ENCODE peak calls at places on chromosomes 2 and 18, in nine cellular contexts. D, W, A, N, Q, Z, P, M and V are unnamed samples.

GRCh38 chr18:75544496-75544895 is 117.0 kb upstream of the SMIM21 start:
- DNase-seq in D (no peak), W (no peak), A (peak), N (no peak), Q (no peak), Z (no peak), P (no peak), M (no peak), V (no peak)

GRCh38 chr2:229174794-229175529 is 96.1 kb downstream of the PID1 start:
- DNase-seq in D (no peak), W (no peak), A (peak), N (no peak), Q (no peak), Z (no peak), P (no peak), M (no peak), V (no peak)

GRCh38 chr2:150478206-150478974 is 9.1 kb downstream of the RND3 start:
- DNase-seq in D (no peak), W (no peak), A (no peak), N (no peak), Q (no peak), Z (no peak), P (no peak), M (no peak), V (no peak)

GRCh38 chr2:119109823-119110222 is 48.7 kb downstream of the C1QL2 start:
- DNase-seq in D (no peak), W (no peak), A (no peak), N (peak), Q (no peak), Z (no peak), P (no peak), M (no peak), V (no peak)

GRCh38 chr2:73037947-73038585 is 33.4 kb downstream of the SFXN5 start:
- DNase-seq in D (no peak), W (no peak), A (no peak), N (no peak), Q (no peak), Z (peak), P (no peak), M (no peak), V (no peak)

GRCh38 chr18:9160014-9160413 is 23.4 kb downstream of the ANKRD12 start:
- DNase-seq in D (no peak), W (no peak), A (no peak), N (no peak), Q (no peak), Z (no peak), P (no peak), M (no peak), V (no peak)

GRCh38 chr18:73318732-73319479 is 451.1 kb upstream of the NETO1 start:
- DNase-seq in D (no peak), W (peak), A (peak), N (no peak), Q (no peak), Z (no peak), P (peak), M (no peak), V (no peak)

GRCh38 chr2:120485096-120485495 is 139.2 kb downstream of the INHBB start:
- DNase-seq in D (peak), W (no peak), A (no peak), N (no peak), Q (no peak), Z (no peak), P (no peak), M (no peak), V (no peak)

GRCh38 chr2:6806605-6807004 is 59.1 kb downstream of the CMPK2 start:
- DNase-seq in D (no peak), W (no peak), A (no peak), N (no peak), Q (no peak), Z (no peak), P (no peak), M (no peak), V (no peak)

GRCh38 chr18:7281579-7281978 is 50.7 kb downstream of the LRRC30 start:
- DNase-seq in D (no peak), W (no peak), A (no peak), N (no peak), Q (no peak), Z (no peak), P (no peak), M (no peak), V (no peak)

GRCh38 chr2:217966399-217967068 is 36.3 kb downstream of the TNS1 start:
- DNase-seq in D (peak), W (no peak), A (peak), N (no peak), Q (no peak), Z (no peak), P (no peak), M (no peak), V (no peak)

GRCh38 chr2:170843656-170844055 is 27.0 kb downstream of the GAD1 start:
- DNase-seq in D (no peak), W (no peak), A (peak), N (no peak), Q (no peak), Z (peak), P (no peak), M (no peak), V (no peak)

GRCh38 chr18:61589724-61590065 is 256.5 kb downstream of the CDH20 start:
- DNase-seq in D (no peak), W (no peak), A (peak), N (no peak), Q (no peak), Z (no peak), P (no peak), M (no peak), V (no peak)

GRCh38 chr2:108215794-108216211 is 24.0 kb upstream of the SULT1C3 start:
- DNase-seq in D (no peak), W (no peak), A (peak), N (peak), Q (no peak), Z (no peak), P (peak), M (no peak), V (no peak)

GRCh38 chr2:209911486-209911885 is 91.0 kb upstream of the RPE start:
- DNase-seq in D (no peak), W (no peak), A (no peak), N (no peak), Q (no peak), Z (no peak), P (no peak), M (no peak), V (no peak)

GRCh38 chr2:192148620-192149321 is 46.0 kb downstream of the TMEFF2 start:
- DNase-seq in D (no peak), W (no peak), A (peak), N (no peak), Q (no peak), Z (no peak), P (no peak), M (no peak), V (no peak)

GRCh38 chr2:122528061-122528460 is 772.6 kb downstream of the TSN start:
- DNase-seq in D (no peak), W (no peak), A (peak), N (no peak), Q (no peak), Z (no peak), P (no peak), M (no peak), V (no peak)

GRCh38 chr18:23798249-23798648 is 109.0 kb downstream of the LAMA3 start:
- DNase-seq in D (no peak), W (no peak), A (peak), N (no peak), Q (no peak), Z (no peak), P (no peak), M (no peak), V (no peak)

GRCh38 chr2:1730047-1730937 is 14.0 kb downstream of the PXDN start:
- DNase-seq in D (peak), W (no peak), A (peak), N (peak), Q (no peak), Z (no peak), P (no peak), M (peak), V (no peak)

GRCh38 chr2:51013060-51013746 is 18.7 kb downstream of the NRXN1 start:
- DNase-seq in D (no peak), W (no peak), A (no peak), N (peak), Q (no peak), Z (no peak), P (peak), M (no peak), V (no peak)

GRCh38 chr2:240931319-240931949 is 25.3 kb downstream of the CROCC2 start:
- DNase-seq in D (peak), W (peak), A (no peak), N (peak), Q (no peak), Z (no peak), P (peak), M (no peak), V (no peak)

GRCh38 chr2:36486546-36487044 is 111.4 kb downstream of the FEZ2 start:
- DNase-seq in D (no peak), W (no peak), A (peak), N (no peak), Q (no peak), Z (peak), P (no peak), M (no peak), V (no peak)

GRCh38 chr2:67888351-67889005 is 174.3 kb downstream of the C1D start:
- DNase-seq in D (no peak), W (no peak), A (peak), N (no peak), Q (no peak), Z (no peak), P (no peak), M (no peak), V (no peak)

GRCh38 chr2:105812180-105813044 is 67.7 kb downstream of the NCK2 start:
- DNase-seq in D (no peak), W (no peak), A (peak), N (no peak), Q (no peak), Z (no peak), P (no peak), M (no peak), V (no peak)

GRCh38 chr2:63301481-63301880 is 250.9 kb downstream of the OTX1 start:
- DNase-seq in D (no peak), W (no peak), A (peak), N (no peak), Q (no peak), Z (no peak), P (no peak), M (no peak), V (no peak)

GRCh38 chr2:181104512-181105121 is 124.2 kb downstream of the UBE2E3 start:
- DNase-seq in D (no peak), W (no peak), A (peak), N (peak), Q (no peak), Z (peak), P (no peak), M (peak), V (peak)

GRCh38 chr2:74474481-74474880 is 2.0 kb upstream of the MRPL53 start:
- DNase-seq in D (peak), W (no peak), A (no peak), N (no peak), Q (no peak), Z (no peak), P (no peak), M (no peak), V (no peak)

GRCh38 chr2:157984866-157985265 is 108.7 kb upstream of the ACVR1 start:
- DNase-seq in D (no peak), W (no peak), A (no peak), N (no peak), Q (no peak), Z (no peak), P (no peak), M (no peak), V (no peak)

GRCh38 chr2:241843321-241844065 is 15.2 kb downstream of the PDCD1 start:
- DNase-seq in D (peak), W (no peak), A (no peak), N (peak), Q (no peak), Z (no peak), P (no peak), M (no peak), V (peak)

GRCh38 chr2:76197842-76198448 is 487.2 kb upstream of the GCFC2 start:
- DNase-seq in D (no peak), W (peak), A (peak), N (peak), Q (peak), Z (peak), P (peak), M (no peak), V (peak)

GRCh38 chr2:240374085-240374907 is 61.2 kb upstream of the GPC1 start:
- DNase-seq in D (peak), W (peak), A (peak), N (peak), Q (no peak), Z (no peak), P (peak), M (peak), V (no peak)

GRCh38 chr2:3186766-3187165 is 190.9 kb downstream of the EIPR1 start:
- DNase-seq in D (peak), W (no peak), A (no peak), N (no peak), Q (no peak), Z (no peak), P (no peak), M (no peak), V (no peak)

GRCh38 chr18:59551902-59552635 is 145.2 kb downstream of the CCBE1 start:
- DNase-seq in D (no peak), W (peak), A (no peak), N (no peak), Q (no peak), Z (no peak), P (no peak), M (no peak), V (no peak)

GRCh38 chr2:234770715-234771141 is 181.1 kb upstream of the SH3BP4 start:
- DNase-seq in D (no peak), W (no peak), A (no peak), N (no peak), Q (no peak), Z (no peak), P (no peak), M (no peak), V (no peak)

GRCh38 chr2:52828112-52828511 is 939.5 kb upstream of the CHAC2 start:
- DNase-seq in D (no peak), W (no peak), A (no peak), N (no peak), Q (no peak), Z (no peak), P (no peak), M (no peak), V (no peak)

GRCh38 chr2:67462741-67463496 is 65.8 kb downstream of the ETAA1 start:
- DNase-seq in D (no peak), W (no peak), A (peak), N (no peak), Q (no peak), Z (no peak), P (no peak), M (no peak), V (no peak)

GRCh38 chr2:72991980-72992733 is 74.8 kb downstream of the EMX1 start:
- DNase-seq in D (peak), W (no peak), A (no peak), N (no peak), Q (no peak), Z (no peak), P (no peak), M (no peak), V (no peak)

GRCh38 chr2:203909192-203909945 is 27.2 kb upstream of the ICOS start:
- DNase-seq in D (no peak), W (no peak), A (peak), N (peak), Q (no peak), Z (no peak), P (peak), M (no peak), V (no peak)

GRCh38 chr2:77309725-77310124 is 212.5 kb downstream of the LRRTM4 start:
- DNase-seq in D (no peak), W (no peak), A (no peak), N (no peak), Q (no peak), Z (no peak), P (no peak), M (no peak), V (no peak)

GRCh38 chr2:30692829-30693265 is 114.4 kb downstream of the CAPN13 start:
- DNase-seq in D (no peak), W (no peak), A (no peak), N (no peak), Q (no peak), Z (no peak), P (no peak), M (no peak), V (no peak)

GRCh38 chr2:30691091-30691947 is 115.9 kb downstream of the CAPN13 start:
- DNase-seq in D (no peak), W (no peak), A (no peak), N (no peak), Q (no peak), Z (no peak), P (no peak), M (no peak), V (no peak)

GRCh38 chr2:30693821-30694281 is 113.4 kb downstream of the CAPN13 start:
- DNase-seq in D (no peak), W (no peak), A (no peak), N (no peak), Q (no peak), Z (no peak), P (no peak), M (no peak), V (no peak)

GRCh38 chr2:30690126-30690561 is 117.1 kb downstream of the CAPN13 start:
- DNase-seq in D (no peak), W (no peak), A (no peak), N (no peak), Q (no peak), Z (no peak), P (no peak), M (no peak), V (no peak)

GRCh38 chr2:30691948-30692828 is 115.1 kb downstream of the CAPN13 start:
- DNase-seq in D (no peak), W (no peak), A (peak), N (no peak), Q (no peak), Z (no peak), P (no peak), M (no peak), V (no peak)
- TF ChIP-seq CTCF in D (no peak), W (peak), A (peak), N (no peak), Q (peak), Z (peak), P (no peak), M (peak), V (no peak)

GRCh38 chr2:86045541-86045940 is 60.1 kb downstream of the POLR1A start:
- DNase-seq in D (no peak), W (no peak), A (no peak), N (no peak), Q (no peak), Z (no peak), P (no peak), M (no peak), V (no peak)

GRCh38 chr2:86044614-86045013 is 61.1 kb downstream of the POLR1A start:
- DNase-seq in D (no peak), W (no peak), A (no peak), N (no peak), Q (no peak), Z (no peak), P (no peak), M (no peak), V (no peak)

GRCh38 chr2:86044045-86044444 is 61.6 kb downstream of the POLR1A start:
- DNase-seq in D (no peak), W (no peak), A (no peak), N (no peak), Q (no peak), Z (no peak), P (no peak), M (no peak), V (no peak)

GRCh38 chr2:86039963-86040655 is 65.6 kb downstream of the POLR1A start:
- DNase-seq in D (no peak), W (no peak), A (no peak), N (no peak), Q (no peak), Z (no peak), P (no peak), M (no peak), V (no peak)

GRCh38 chr2:86042256-86043168 is 63.2 kb downstream of the POLR1A start:
- DNase-seq in D (no peak), W (no peak), A (no peak), N (no peak), Q (no peak), Z (no peak), P (no peak), M (no peak), V (no peak)
- TF ChIP-seq CTCF in D (no peak), W (no peak), A (no peak), N (no peak), Q (no peak), Z (no peak), P (no peak), M (no peak), V (no peak)

GRCh38 chr2:232551776-232552175 is 1.3 kb downstream of the EIF4E2 start:
- DNase-seq in D (no peak), W (no peak), A (no peak), N (no peak), Q (no peak), Z (no peak), P (no peak), M (no peak), V (no peak)

GRCh38 chr2:232547991-232548390 is 2.4 kb downstream of the TIGD1 start:
- DNase-seq in D (no peak), W (no peak), A (no peak), N (no peak), Q (no peak), Z (no peak), P (no peak), M (no peak), V (no peak)

GRCh38 chr2:232549655-232550350 is 554 bp downstream of the TIGD1 start:
- DNase-seq in D (no peak), W (no peak), A (peak), N (no peak), Q (no peak), Z (no peak), P (no peak), M (no peak), V (no peak)

GRCh38 chr2:232551289-232551688 is 800 bp downstream of the EIF4E2 start:
- DNase-seq in D (no peak), W (no peak), A (no peak), N (no peak), Q (no peak), Z (no peak), P (no peak), M (no peak), V (no peak)

DNA sequence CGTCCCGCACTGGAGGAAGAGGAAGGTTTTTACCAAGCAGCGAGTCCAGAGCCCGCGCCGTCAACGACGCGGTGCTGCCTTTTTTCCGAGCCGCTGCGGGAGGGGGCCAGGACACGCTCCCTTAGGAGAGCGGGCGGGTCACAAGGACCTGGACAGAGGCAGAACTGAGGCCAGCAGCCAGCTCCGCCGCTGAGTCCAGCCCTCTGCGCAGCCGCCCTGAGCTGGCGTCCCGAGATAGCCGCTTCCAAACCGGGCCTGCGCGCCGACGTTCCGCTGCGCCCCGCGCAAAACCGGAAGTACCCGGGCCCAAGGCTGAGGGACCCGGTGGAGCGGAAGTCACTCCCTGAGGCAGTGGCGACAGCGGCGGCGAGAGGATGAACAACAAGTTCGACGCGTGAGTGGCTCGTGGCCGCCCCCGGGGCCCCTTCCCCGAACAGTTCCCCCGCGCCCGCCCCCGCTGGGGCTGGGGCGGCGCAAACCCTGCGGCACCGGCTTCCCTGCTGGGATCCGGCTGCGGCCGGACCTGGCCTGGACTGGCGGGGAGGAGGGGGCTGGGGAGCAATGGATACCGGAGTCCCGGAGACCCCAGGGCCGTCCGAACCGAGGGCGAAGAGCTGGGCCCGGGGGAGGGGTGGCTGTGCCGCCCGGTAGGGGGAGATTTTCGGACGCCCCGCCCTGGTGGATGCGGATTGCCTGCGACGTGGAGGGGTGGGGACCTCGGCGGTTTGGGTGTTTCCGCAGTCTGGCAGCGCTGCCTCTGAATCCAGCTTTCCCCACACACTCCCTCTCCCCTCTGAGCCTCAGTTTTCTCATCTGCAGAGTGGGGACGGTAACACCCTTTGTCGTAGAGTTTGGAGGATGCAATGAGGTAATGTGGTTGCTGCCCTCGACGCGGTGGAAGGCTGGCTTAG is at the start of the genes EIF4E2 and TIGD1:
- DNase-seq in D (peak), W (peak), A (peak), N (peak), Q (peak), Z (peak), P (peak), M (peak), V (peak)
- TF ChIP-seq CTCF in D (peak), W (peak), A (no peak), N (peak), Q (peak), Z (no peak), P (no peak), M (peak), V (peak)

DNA sequence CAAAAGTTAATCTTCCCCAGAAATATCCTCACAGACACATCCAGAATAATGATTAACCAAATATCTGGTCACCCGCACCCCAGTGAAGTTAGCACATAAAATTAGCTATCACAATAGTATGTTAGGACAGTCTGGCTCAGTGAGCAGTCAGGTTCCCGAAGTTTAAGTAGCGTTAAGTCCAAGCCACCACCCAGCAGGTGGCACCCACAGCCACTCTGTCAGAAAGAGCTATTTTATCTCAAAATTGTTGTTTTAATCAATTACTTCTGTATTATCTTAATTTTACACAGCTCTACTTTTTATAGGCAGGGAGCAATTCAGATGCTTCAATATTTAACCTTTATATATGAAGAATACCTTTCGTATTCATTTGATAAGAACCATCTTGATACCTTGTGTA is 537.5 kb downstream of the MBD2 start:
- DNase-seq in D (no peak), W (no peak), A (no peak), N (no peak), Q (no peak), Z (no peak), P (no peak), M (no peak), V (no peak)
- TF ChIP-seq CTCF in D (no peak), W (no peak), A (no peak), N (no peak), Q (no peak), Z (peak), P (no peak), M (peak), V (no peak)